ENCODE peak calls at places on chromosomes 5 and 9, in four cellular contexts. A is fibroblast of the aortic adventitia, M is right atrium auricular region, G is K562. N is an unnamed sample.

GRCh38 chr9:16866542-16866941 is 3.9 kb downstream of the BNC2 start:
- DNase-seq in G (no peak), M (no peak), A (peak; percentile 84), N (peak; percentile 72)

GRCh38 chr9:6073731-6074130 is 58.3 kb upstream of the RANBP6 start:
- DNase-seq in A (peak; percentile 18), M (no peak), G (no peak), N (no peak)

GRCh38 chr9:7622481-7622880 is 177.1 kb downstream of the DMAC1 start:
- DNase-seq in M (no peak), A (no peak), G (no peak), N (no peak)

GRCh38 chr9:96258967-96259366 is 43.0 kb downstream of the HSD17B3 start:
- DNase-seq in M (no peak), G (no peak), A (no peak), N (no peak)

GRCh38 chr9:118510711-118511110 is 806.5 kb downstream of the TLR4 start:
- DNase-seq in G (no peak), A (no peak), M (no peak), N (no peak)

GRCh38 chr9:91682806-91683205 is 259.2 kb upstream of the NFIL3 start:
- DNase-seq in G (no peak), A (peak; percentile 39), M (peak; percentile 56), N (peak; percentile 86)

GRCh38 chr9:137453643-137454081 is 5.5 kb downstream of the NSMF start:
- DNase-seq in A (peak; percentile 68), M (no peak), G (peak; percentile 72), N (peak; percentile 85)

GRCh38 chr9:101148344-101148743 is 119.8 kb downstream of the PLPPR1 start:
- DNase-seq in M (no peak), G (no peak), A (no peak), N (no peak)

GRCh38 chr5:170159101-170159698 is 53.5 kb downstream of the FOXI1 start:
- DNase-seq in A (peak; percentile 16), M (no peak), G (no peak), N (peak; percentile 63)

GRCh38 chr5:170159947-170160346 is 54.2 kb downstream of the FOXI1 start:
- DNase-seq in G (no peak), M (no peak), A (no peak), N (no peak)

GRCh38 chr5:170162631-170163321 is 57.1 kb downstream of the FOXI1 start:
- DNase-seq in M (no peak), G (no peak), A (no peak), N (no peak)

GRCh38 chr5:170164087-170164486 is 58.4 kb downstream of the FOXI1 start:
- DNase-seq in A (no peak), G (no peak), M (no peak), N (no peak)

GRCh38 chr5:170161069-170161468 is 55.4 kb downstream of the FOXI1 start:
- DNase-seq in M (no peak), G (no peak), A (peak; percentile 10), N (no peak)
- H3K4me3 ChIP-seq in M (no peak overlapping the region), G (no peak overlapping the region), A (no peak overlapping the region), N (no peak overlapping the region)

GRCh38 chr5:53206562-53206961 is 97.0 kb upstream of the MOCS2 start:
- DNase-seq in G (no peak), A (no peak), M (no peak), N (no peak)

GRCh38 chr5:53200309-53200708 is 90.8 kb upstream of the MOCS2 start:
- DNase-seq in A (peak; percentile 6), M (no peak), G (peak; percentile 8), N (peak; percentile 25)

GRCh38 chr5:53199882-53200281 is 90.3 kb upstream of the MOCS2 start:
- DNase-seq in G (no peak), A (no peak), M (no peak), N (no peak)

DNA sequence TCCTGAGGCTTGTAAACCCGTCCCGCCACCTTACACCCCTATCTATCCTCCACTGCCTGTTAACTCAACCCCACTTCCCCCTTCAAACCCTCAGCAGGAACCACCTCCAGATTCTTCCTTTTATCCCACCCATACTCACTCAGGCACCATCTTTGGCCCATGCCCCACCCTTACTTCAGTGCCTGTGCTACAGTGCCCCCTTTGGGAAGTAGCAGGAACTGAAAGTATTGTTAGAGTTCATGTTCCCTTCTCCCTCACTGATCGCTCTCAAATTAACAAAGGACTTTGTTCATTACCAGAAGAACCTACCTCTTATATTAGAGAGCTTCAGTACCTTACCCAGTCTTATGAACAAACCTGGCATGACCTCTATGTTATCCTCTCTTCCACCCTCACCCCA is 92.2 kb upstream of the MOCS2 start:
- DNase-seq in M (no peak), G (peak; percentile 56), A (no peak), N (no peak)
- TF ChIP-seq CTCF in M (peak; percentile 15), G (peak; percentile 73), A (no peak), N (peak; percentile 29)

GRCh38 chr5:88684136-88684500 is 198.9 kb downstream of the MEF2C start:
- DNase-seq in A (no peak), G (no peak), M (no peak), N (no peak)

GRCh38 chr5:88683506-88684135 is 199.4 kb downstream of the MEF2C start:
- DNase-seq in G (peak; percentile 23), A (no peak), M (no peak), N (no peak)

GRCh38 chr5:88680253-88681132 is 202.5 kb downstream of the MEF2C start:
- DNase-seq in A (peak; percentile 39), G (peak; percentile 75), M (no peak), N (peak; percentile 56)

GRCh38 chr5:88681402-88681801 is 201.6 kb downstream of the MEF2C start:
- DNase-seq in G (no peak), A (no peak), M (no peak), N (no peak)

GRCh38 chr5:88682797-88683496 is 200.0 kb downstream of the MEF2C start:
- DNase-seq in M (no peak), A (no peak), G (no peak), N (no peak)
- H3K4me3 ChIP-seq in M (no peak overlapping the region), A (no peak overlapping the region), G (no peak overlapping the region), N (no peak overlapping the region)

GRCh38 chr9:126661521-126662251 is 48.0 kb downstream of the LMX1B start:
- DNase-seq in A (no peak), G (no peak), M (no peak), N (peak; percentile 31)
- TF ChIP-seq CTCF in A (no peak), G (no peak), M (no peak), N (no peak)

GRCh38 chr5:111251941-111252340 is 27.8 kb downstream of the CAMK4 start:
- DNase-seq in M (no peak), G (no peak), A (peak; percentile 17), N (no peak)
- H3K4me3 ChIP-seq in M (no peak overlapping the region), G (no peak overlapping the region), A (no peak overlapping the region), N (no peak overlapping the region)

GRCh38 chr5:1502046-1502736 is 21.6 kb downstream of the LPCAT1 start:
- DNase-seq in G (peak; percentile 75), A (no peak), M (peak; percentile 66), N (no peak)

GRCh38 chr5:1504617-1505016 is 19.1 kb downstream of the LPCAT1 start:
- DNase-seq in M (no peak), A (no peak), G (no peak), N (no peak)

GRCh38 chr5:1502737-1503120 is 21.0 kb downstream of the LPCAT1 start:
- DNase-seq in A (no peak), G (no peak), M (no peak), N (no peak)

GRCh38 chr5:1504244-1504595 is 19.5 kb downstream of the LPCAT1 start:
- DNase-seq in G (no peak), A (no peak), M (no peak), N (no peak)

GRCh38 chr5:1503301-1504243 is 20.2 kb downstream of the LPCAT1 start:
- DNase-seq in G (peak; percentile 65), A (peak; percentile 93), M (peak; percentile 87), N (no peak)
- TF ChIP-seq CTCF in G (no peak), A (no peak), M (no peak), N (no peak)

GRCh38 chr5:138951986-138952735 is 77.0 kb upstream of the LRRTM2 start:
- DNase-seq in M (no peak), G (no peak), A (no peak), N (no peak)
- H3K4me3 ChIP-seq in M (no peak overlapping the region), G (no peak overlapping the region), A (no peak overlapping the region), N (no peak overlapping the region)

N was measured in cardiac fibroblast.